ENCODE peak calls at places on chromosomes 7 and 10, in five cellular contexts. D, F, J, X and V are unnamed samples.

GRCh38 chr7:45033931-45034290 is 33.9 kb downstream of the CCM2 start:
- DNase-seq in J (peak), X (no peak), F (no peak), D (no peak), V (no peak)

GRCh38 chr10:131081386-131081785 is 230.1 kb downstream of the TCERG1L start:
- DNase-seq in D (no peak), J (no peak), X (no peak), F (no peak), V (no peak)

GRCh38 chr7:105719919-105720318 is 138.6 kb upstream of the EFCAB10 start:
- DNase-seq in F (no peak), J (no peak), D (no peak), X (no peak), V (no peak)

GRCh38 chr10:654647-654996 is 34.8 kb downstream of the DIP2C start:
- DNase-seq in D (no peak), F (no peak), X (no peak), J (no peak), V (no peak)

GRCh38 chr7:867001-867405 is 9.4 kb upstream of the GET4 start:
- DNase-seq in D (peak), J (no peak), X (no peak), F (no peak), V (no peak)

GRCh38 chr7:137882806-137883205 is 36.0 kb upstream of the DGKI start:
- DNase-seq in F (no peak), J (no peak), D (no peak), X (no peak), V (no peak)

GRCh38 chr10:49109669-49110335 is 5.5 kb downstream of the VSTM4 start:
- DNase-seq in F (no peak), J (no peak), D (peak), X (peak), V (no peak)

GRCh38 chr10:62327897-62328296 is 46.3 kb upstream of the ZNF365 start:
- DNase-seq in D (no peak), X (no peak), F (no peak), J (no peak), V (no peak)

GRCh38 chr7:5643280-5643679 is 138.2 kb downstream of the RNF216 start:
- DNase-seq in F (peak), J (no peak), X (peak), D (peak), V (no peak)

GRCh38 chr10:35372329-35372728 is 36.0 kb downstream of the CCNY start:
- DNase-seq in D (peak), F (peak), X (no peak), J (no peak), V (no peak)

GRCh38 chr10:100998183-100998990 is 1.2 kb upstream of the LZTS2 start:
- DNase-seq in F (peak), D (peak), J (peak), X (peak), V (no peak)

GRCh38 chr7:73995330-73995729 is 32.6 kb upstream of the ELN start:
- DNase-seq in X (no peak), J (no peak), D (no peak), F (no peak), V (no peak)

GRCh38 chr10:29618341-29619171 is 16.2 kb downstream of the SVIL start:
- DNase-seq in D (peak), J (no peak), F (no peak), X (no peak), V (no peak)

GRCh38 chr10:113648478-113648877 is 15.4 kb downstream of the NRAP start:
- DNase-seq in X (no peak), D (peak), F (no peak), J (no peak), V (no peak)

GRCh38 chr10:12419279-12419847 is 70.0 kb downstream of the CAMK1D start:
- DNase-seq in D (no peak), J (no peak), F (no peak), X (no peak), V (no peak)

GRCh38 chr10:60803433-60803832 is 25.2 kb downstream of the CDK1 start:
- DNase-seq in F (no peak), D (no peak), J (no peak), X (no peak), V (no peak)

GRCh38 chr10:17981201-17981600 is 29.5 kb downstream of the SLC39A12 start:
- DNase-seq in X (no peak), J (no peak), F (no peak), D (no peak), V (no peak)

GRCh38 chr7:82441916-82442478 is 1.6 kb downstream of the CACNA2D1 start:
- DNase-seq in F (no peak), J (no peak), X (no peak), D (no peak), V (no peak)

GRCh38 chr7:17408245-17408903 is 109.9 kb downstream of the AHR start:
- DNase-seq in J (no peak), X (no peak), D (no peak), F (no peak), V (peak)

GRCh38 chr7:143387156-143387975 is 6.2 kb downstream of the ZYX start:
- DNase-seq in D (no peak), F (no peak), X (no peak), J (no peak), V (no peak)
- TF ChIP-seq CTCF in D (no peak), F (no peak), X (no peak), J (peak), V (no peak)

GRCh38 chr10:91891285-91892001 is 17.8 kb downstream of the FGFBP3 start:
- DNase-seq in F (no peak), X (no peak), J (no peak), D (no peak), V (no peak)
- TF ChIP-seq CTCF in F (no peak), X (no peak), J (no peak), D (no peak), V (no peak)

DNA sequence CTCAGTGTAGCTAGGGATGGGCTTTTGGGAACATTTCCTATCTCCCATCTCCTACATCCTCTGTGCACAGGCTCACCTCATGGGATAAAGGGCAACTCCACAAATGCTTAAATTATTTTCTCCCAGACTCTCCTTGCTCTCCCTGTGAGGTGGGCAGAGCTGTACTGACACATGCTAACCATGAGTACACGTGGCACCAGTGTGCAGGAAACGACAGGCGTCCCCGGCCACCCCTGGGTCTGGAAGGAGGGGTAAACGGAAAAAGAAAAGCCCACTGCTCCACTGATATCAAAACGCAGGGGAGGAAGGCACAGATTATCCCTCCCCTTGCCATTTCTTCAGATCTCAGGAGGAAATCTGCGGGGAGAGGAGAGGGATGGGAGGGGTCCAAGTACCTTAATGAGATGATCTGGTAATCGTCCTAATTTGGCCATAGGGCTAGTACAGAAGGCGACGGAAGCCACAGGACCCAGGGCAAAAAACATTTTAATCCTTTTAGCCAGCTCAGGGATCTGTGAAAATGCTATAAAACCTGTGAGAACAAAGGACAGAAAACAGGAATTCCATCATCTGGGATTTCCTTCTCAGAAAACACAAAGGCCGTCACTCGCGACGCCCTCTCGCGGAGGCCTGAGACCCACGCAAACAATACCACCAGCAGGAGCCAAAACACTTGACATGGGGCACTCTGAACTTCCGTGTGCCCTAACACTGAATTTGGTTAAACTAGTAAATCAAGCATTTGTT is 17.8 kb upstream of the CH25H start:
- DNase-seq in F (peak), D (peak), J (no peak), X (no peak), V (no peak)
- TF ChIP-seq CTCF in F (peak), D (peak), J (no peak), X (peak), V (peak)

GRCh38 chr10:124035928-124036558 is 57.4 kb downstream of the CHST15 start:
- DNase-seq in J (peak), X (peak), F (no peak), D (peak), V (peak)
- TF ChIP-seq CTCF in J (no peak), X (no peak), F (no peak), D (no peak), V (no peak)

GRCh38 chr7:97512441-97513207 is 219.3 kb upstream of the TAC1 start:
- DNase-seq in X (no peak), F (no peak), J (no peak), D (no peak), V (no peak)
- TF ChIP-seq CTCF in X (no peak), F (no peak), J (no peak), D (no peak), V (no peak)